ENCODE peak calls at places on chromosomes 7 and 10, in four cellular contexts. K is HepG2, B is body of pancreas, L is esophagus squamous epithelium. P is an unnamed sample.

GRCh38 chr10:110783509-110784103 is 88.1 kb upstream of the PDCD4 start:
- DNase-seq in L (no peak), K (no peak), B (peak), P (no peak)

GRCh38 chr10:72186213-72186612 is 29.6 kb upstream of the ANAPC16 start:
- DNase-seq in K (no peak), B (no peak), L (no peak), P (no peak)

GRCh38 chr7:46279290-46279689 is 358.2 kb upstream of the IGFBP3 start:
- DNase-seq in B (no peak), K (no peak), L (no peak), P (no peak)

GRCh38 chr7:34652784-34653183 is 5.2 kb upstream of the NPSR1 start:
- DNase-seq in B (no peak), L (no peak), K (peak), P (no peak)

GRCh38 chr7:96679886-96680285 is 29.8 kb downstream of the SEM1 start:
- DNase-seq in K (no peak), L (no peak), B (no peak), P (no peak)

GRCh38 chr7:139602143-139602722 is 78.7 kb downstream of the CLEC2L start:
- DNase-seq in K (peak), L (no peak), B (no peak), P (no peak)

GRCh38 chr10:117541405-117541908 is 1.1 kb upstream of the EMX2 start:
- DNase-seq in K (no peak), B (no peak), L (no peak), P (no peak)

GRCh38 chr7:128833148-128833938 is 3.1 kb downstream of the FLNC start:
- DNase-seq in K (no peak), B (no peak), L (no peak), P (no peak)

GRCh38 chr10:89648074-89648473 is 3.0 kb upstream of the PANK1 start:
- DNase-seq in B (peak), L (no peak), K (no peak), P (peak)

GRCh38 chr7:30977896-30978564 is 14.3 kb downstream of the GHRHR start:
- DNase-seq in L (no peak), K (peak), B (peak), P (peak)

GRCh38 chr10:52818019-52818418 is 45.4 kb upstream of the MBL2 start:
- DNase-seq in B (no peak), L (no peak), K (peak), P (no peak)

GRCh38 chr7:33806284-33807157 is 98.8 kb upstream of the BMPER start:
- DNase-seq in B (no peak), K (peak), L (no peak), P (no peak)

GRCh38 chr10:124694467-124695195 is 49.5 kb downstream of the FAM53B start:
- DNase-seq in B (no peak), L (no peak), K (no peak), P (no peak)

GRCh38 chr10:68153473-68154210 is 44.4 kb downstream of the MYPN start:
- DNase-seq in L (no peak), K (peak), B (peak), P (no peak)

GRCh38 chr10:79434816-79435215 is 10.6 kb downstream of the ZCCHC24 start:
- DNase-seq in L (no peak), K (no peak), B (no peak), P (peak)

GRCh38 chr7:103727982-103728610 is 261.4 kb downstream of the RELN start:
- DNase-seq in L (no peak), K (no peak), B (no peak), P (no peak)

GRCh38 chr10:31368724-31369123 is 49.7 kb downstream of the ZEB1 start:
- DNase-seq in K (no peak), L (no peak), B (no peak), P (no peak)

GRCh38 chr7:132161231-132161915 is 414.9 kb downstream of the PLXNA4 start:
- DNase-seq in B (peak), L (no peak), K (no peak), P (no peak)

GRCh38 chr10:97805096-97805879 is 33.5 kb upstream of the SFRP5 start:
- DNase-seq in K (no peak), B (no peak), L (no peak), P (no peak)

GRCh38 chr10:14659626-14660196 is 115.0 kb downstream of the FAM107B start:
- DNase-seq in L (no peak), K (no peak), B (no peak), P (peak)

GRCh38 chr10:91227576-91227975 is 7.1 kb downstream of the PCGF5 start:
- DNase-seq in L (no peak), K (no peak), B (no peak), P (no peak)

GRCh38 chr7:136027160-136027559 is 50.0 kb upstream of the MTPN start:
- DNase-seq in B (no peak), L (no peak), K (no peak), P (no peak)

GRCh38 chr10:1434202-1434601 is 303.1 kb downstream of the ADARB2 start:
- DNase-seq in B (no peak), K (no peak), L (no peak), P (no peak)

GRCh38 chr7:74656911-74657691 is 417 bp upstream of the GTF2I start:
- DNase-seq in B (peak), K (peak), L (peak), P (peak)
- TF ChIP-seq POLR2A in B (peak), K (peak), L (peak), P (peak)

GRCh38 chr10:59907537-59907917 is 1.2 kb upstream of the CCDC6 start:
- DNase-seq in L (no peak), B (no peak), K (no peak), P (no peak)

GRCh38 chr10:59905735-59906416 is 480 bp downstream of the CCDC6 start:
- DNase-seq in L (no peak), B (no peak), K (no peak), P (peak)

GRCh38 chr10:59906417-59907202 is at the start of gene CCDC6:
- DNase-seq in B (peak), L (peak), K (peak), P (peak)

GRCh38 chr10:59908808-59909143 is 2.4 kb upstream of the CCDC6 start:
- DNase-seq in B (no peak), K (no peak), L (no peak), P (no peak)

GRCh38 chr10:59907918-59908807 is 1.8 kb upstream of the CCDC6 start:
- DNase-seq in K (no peak), L (no peak), B (peak), P (peak)
- TF ChIP-seq POLR2A in K (peak), L (no peak), B (peak), P (peak)

GRCh38 chr10:35195361-35196306 is 69.0 kb downstream of the CREM start:
- DNase-seq in L (no peak), K (peak), B (peak), P (no peak)
- TF ChIP-seq POLR2A in L (no peak), K (no peak), B (no peak), P (peak)

GRCh38 chr7:43764807-43765491 is 6.5 kb downstream of the BLVRA start:
- DNase-seq in B (no peak), K (peak), L (no peak), P (no peak)

GRCh38 chr7:43768201-43768893 is 9.9 kb downstream of the BLVRA start:
- DNase-seq in B (no peak), L (no peak), K (no peak), P (no peak)

GRCh38 chr7:43768894-43769272 is 10.4 kb downstream of the BLVRA start:
- DNase-seq in K (peak), B (no peak), L (no peak), P (no peak)

GRCh38 chr7:43767311-43767710 is 8.8 kb downstream of the BLVRA start:
- DNase-seq in L (no peak), K (no peak), B (no peak), P (no peak)

DNA sequence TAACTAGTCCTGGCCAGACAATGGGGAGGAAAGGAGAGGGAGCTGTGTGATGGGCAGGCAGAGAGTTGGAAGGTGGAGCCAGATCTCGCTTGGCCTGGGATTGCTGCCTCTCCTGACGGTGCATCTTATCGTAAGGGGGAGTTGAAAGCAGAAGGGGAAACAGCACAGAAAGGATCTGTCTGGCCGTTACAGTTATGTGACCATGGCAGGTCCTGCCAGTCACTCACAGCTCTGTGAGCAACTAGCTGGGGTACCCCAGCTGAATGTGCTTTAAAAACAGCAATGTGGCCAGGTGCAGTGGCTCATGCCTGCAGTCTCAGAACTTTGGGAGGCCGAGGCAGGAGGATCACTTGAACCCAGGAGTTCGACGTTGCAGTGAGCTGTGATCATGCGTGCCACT is 8.1 kb downstream of the BLVRA start:
- DNase-seq in L (no peak), B (no peak), K (no peak), P (no peak)
- TF ChIP-seq POLR2A in L (no peak), B (no peak), K (no peak), P (no peak)

GRCh38 chr7:137925754-137926153 is 76.1 kb downstream of the CREB3L2 start:
- DNase-seq in L (no peak), B (no peak), K (no peak), P (no peak)
- TF ChIP-seq POLR2A in L (no peak), B (no peak), K (no peak), P (no peak)

DNA sequence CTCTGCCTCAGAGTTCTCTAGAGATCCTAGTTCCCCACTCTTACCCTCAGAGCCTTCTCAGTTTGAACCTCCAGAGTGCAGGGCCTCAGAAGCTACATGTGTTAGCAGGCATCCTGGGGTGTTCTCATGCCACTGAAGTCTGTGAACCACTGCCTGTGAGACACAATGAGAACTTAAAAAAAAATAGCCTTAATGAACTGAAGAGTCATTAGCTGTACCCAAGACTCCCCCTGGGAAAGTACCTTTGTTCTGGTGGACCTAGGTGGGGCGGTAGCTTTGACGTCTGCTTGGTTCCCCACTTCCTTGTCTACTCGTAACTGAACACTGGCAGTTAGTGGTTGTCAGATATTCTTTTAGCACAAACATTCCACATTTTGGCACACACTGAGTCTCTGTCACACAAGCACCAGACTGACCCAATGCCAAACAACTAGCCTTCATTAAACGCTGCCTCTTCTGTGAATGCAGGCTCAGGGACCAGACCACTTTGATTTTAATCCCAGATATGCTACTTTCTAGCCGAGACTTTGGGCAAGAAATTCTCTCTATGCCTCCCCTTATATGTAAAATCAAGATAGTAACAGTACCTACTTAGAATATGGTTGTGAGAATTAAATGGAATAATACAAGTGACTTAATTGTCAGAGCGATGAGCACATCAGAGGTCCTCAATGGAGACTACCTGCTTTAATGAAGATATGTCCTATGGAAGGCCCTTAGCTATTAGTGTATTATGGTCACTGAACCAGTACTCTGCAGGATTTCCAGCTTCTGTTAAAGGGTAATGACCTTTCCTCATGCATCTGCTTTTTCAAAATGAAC is 75.3 kb upstream of the CC2D2B start:
- DNase-seq in L (no peak), B (no peak), K (no peak), P (no peak)
- TF ChIP-seq POLR2A in L (no peak), B (no peak), K (no peak), P (no peak)

P was measured in right lobe of liver.